ENCODE peak calls at places on chromosome 1, in six cellular contexts. One of them, this sample, is unnamed.

GRCh38 chr1:153678519-153679336 is at the start of gene NPR1:
- DNase-seq in retina: peak
- DNase-seq in NCI-H510A treated with DMSO at 0.1 percent for 48 hours: peak
- DNase-seq in activated T-cell treated with anti-CD3 and anti-CD28 coated beads for 4 hours: no peak
- DNase-seq in iPS-NIHi11: peak
- DNase-seq in aorta: peak
- DNase-seq in this sample: peak

GRCh38 chr1:24727490-24728214 is 17.6 kb upstream of the CLIC4 start:
- DNase-seq in retina: no peak
- DNase-seq in NCI-H510A treated with DMSO at 0.1 percent for 48 hours: no peak
- DNase-seq in activated T-cell treated with anti-CD3 and anti-CD28 coated beads for 4 hours: no peak
- DNase-seq in iPS-NIHi11: no peak
- DNase-seq in aorta: peak
- DNase-seq in this sample: peak

GRCh38 chr1:94962745-94963265 is 35.9 kb upstream of the CNN3 start:
- DNase-seq in retina: peak
- DNase-seq in NCI-H510A treated with DMSO at 0.1 percent for 48 hours: no peak
- DNase-seq in activated T-cell treated with anti-CD3 and anti-CD28 coated beads for 4 hours: no peak
- DNase-seq in iPS-NIHi11: no peak
- DNase-seq in aorta: no peak
- DNase-seq in this sample: peak

GRCh38 chr1:87410771-87411170 is 82.1 kb downstream of the LMO4 start:
- DNase-seq in retina: no peak
- DNase-seq in NCI-H510A treated with DMSO at 0.1 percent for 48 hours: peak
- DNase-seq in activated T-cell treated with anti-CD3 and anti-CD28 coated beads for 4 hours: no peak
- DNase-seq in iPS-NIHi11: no peak
- DNase-seq in aorta: no peak
- DNase-seq in this sample: no peak

GRCh38 chr1:28580706-28581530 is 11.1 kb upstream of the RAB42 start:
- DNase-seq in retina: no peak
- DNase-seq in NCI-H510A treated with DMSO at 0.1 percent for 48 hours: peak
- DNase-seq in activated T-cell treated with anti-CD3 and anti-CD28 coated beads for 4 hours: peak
- DNase-seq in iPS-NIHi11: peak
- DNase-seq in aorta: no peak
- DNase-seq in this sample: no peak

GRCh38 chr1:160981584-160982411 is 27.2 kb upstream of the ITLN2 start:
- DNase-seq in retina: peak
- DNase-seq in NCI-H510A treated with DMSO at 0.1 percent for 48 hours: no peak
- DNase-seq in activated T-cell treated with anti-CD3 and anti-CD28 coated beads for 4 hours: no peak
- DNase-seq in iPS-NIHi11: no peak
- DNase-seq in aorta: no peak
- DNase-seq in this sample: no peak

GRCh38 chr1:100811808-100812207 is 82.8 kb downstream of the EXTL2 start:
- DNase-seq in retina: no peak
- DNase-seq in NCI-H510A treated with DMSO at 0.1 percent for 48 hours: no peak
- DNase-seq in activated T-cell treated with anti-CD3 and anti-CD28 coated beads for 4 hours: no peak
- DNase-seq in iPS-NIHi11: no peak
- DNase-seq in aorta: no peak
- DNase-seq in this sample: no peak

GRCh38 chr1:240122639-240123604 is 31.2 kb downstream of the FMN2 start:
- DNase-seq in retina: peak
- DNase-seq in NCI-H510A treated with DMSO at 0.1 percent for 48 hours: peak
- DNase-seq in activated T-cell treated with anti-CD3 and anti-CD28 coated beads for 4 hours: no peak
- DNase-seq in iPS-NIHi11: peak
- DNase-seq in aorta: no peak
- DNase-seq in this sample: peak

GRCh38 chr1:152398812-152399698 is 15.0 kb downstream of the CRNN start:
- DNase-seq in retina: no peak
- DNase-seq in NCI-H510A treated with DMSO at 0.1 percent for 48 hours: no peak
- DNase-seq in activated T-cell treated with anti-CD3 and anti-CD28 coated beads for 4 hours: no peak
- DNase-seq in iPS-NIHi11: peak
- DNase-seq in aorta: no peak
- DNase-seq in this sample: no peak

GRCh38 chr1:165512817-165513216 is 31.0 kb upstream of the LRRC52 start:
- DNase-seq in retina: peak
- DNase-seq in NCI-H510A treated with DMSO at 0.1 percent for 48 hours: no peak
- DNase-seq in activated T-cell treated with anti-CD3 and anti-CD28 coated beads for 4 hours: no peak
- DNase-seq in iPS-NIHi11: peak
- DNase-seq in aorta: no peak
- DNase-seq in this sample: no peak

GRCh38 chr1:41383094-41383852 is 22.0 kb downstream of the FOXO6 start:
- DNase-seq in retina: no peak
- DNase-seq in NCI-H510A treated with DMSO at 0.1 percent for 48 hours: no peak
- DNase-seq in activated T-cell treated with anti-CD3 and anti-CD28 coated beads for 4 hours: peak
- DNase-seq in iPS-NIHi11: peak
- DNase-seq in aorta: no peak
- DNase-seq in this sample: peak

This sample was measured in MG63.